ENCODE peak calls at places on chromosomes 12 and 14, in ten cellular contexts. Y is mesothelial cell of epicardium; U is left lung; Z is neural progenitor cell; T is sigmoid colon; S is GM12865; N is brain microvascular endothelial cell; L is activated CD4-positive, alpha-beta T cell treated with anti-CD3 and anti-CD28 coated beads, Interleukin-2, amount 10 ng/mL, durations not matched to agents 7 days and 5 days; P is lung; F is upper lobe of right lung. I is an unnamed sample.

GRCh38 chr12:69254046-69254445 is 14.7 kb downstream of the CPSF6 start:
- DNase-seq in Z (peak), N (no peak), P (no peak), T (no peak), L (peak), U (no peak), S (peak), F (no peak), Y (no peak), I (peak)

GRCh38 chr12:104348283-104348993 is 44.9 kb downstream of the EID3 start:
- DNase-seq in S (no peak), U (no peak), L (no peak), N (no peak), T (no peak), Z (no peak), P (peak), F (no peak), Y (no peak), I (no peak)

GRCh38 chr12:116892318-116892717 is 11.1 kb upstream of the HRK start:
- DNase-seq in T (no peak), P (no peak), F (no peak), U (no peak), N (no peak), Y (no peak), L (no peak), S (no peak), Z (no peak), I (peak)

GRCh38 chr12:127293507-127294310 is 973.3 kb upstream of the TMEM132C start:
- DNase-seq in N (peak), L (peak), P (peak), S (peak), U (no peak), T (no peak), Z (peak), Y (peak), F (peak), I (peak)

GRCh38 chr12:94099191-94099983 is 49.0 kb upstream of the PLXNC1 start:
- DNase-seq in S (no peak), Y (no peak), U (no peak), P (no peak), N (peak), L (no peak), F (no peak), T (no peak), Z (no peak), I (peak)

GRCh38 chr14:76920572-76921175 is 94.5 kb downstream of the LRRC74A start:
- DNase-seq in N (no peak), Y (no peak), P (no peak), T (no peak), S (no peak), F (no peak), Z (peak), L (no peak), U (no peak), I (no peak)

GRCh38 chr14:94021001-94021400 is 5.1 kb upstream of the OTUB2 start:
- DNase-seq in Y (no peak), S (no peak), L (no peak), T (no peak), U (no peak), P (no peak), Z (no peak), N (peak), F (no peak), I (peak)

GRCh38 chr12:132899033-132899432 is 11.6 kb upstream of the CHFR start:
- DNase-seq in S (no peak), Z (no peak), Y (no peak), L (no peak), P (no peak), F (no peak), U (no peak), T (no peak), N (no peak), I (no peak)

GRCh38 chr12:884746-885414 is 64.6 kb downstream of the RAD52 start:
- DNase-seq in Z (no peak), S (no peak), U (no peak), P (no peak), N (no peak), Y (no peak), T (no peak), L (no peak), F (no peak), I (no peak)